ENCODE peak calls at places on chromosomes 13 and 19, in nine cellular contexts. O, G, L, X, U, F, K, M and C are unnamed samples.

GRCh38 chr13:100461309-100462035 is 127.1 kb downstream of the GGACT start:
- DNase-seq in U (no peak), L (no peak), G (no peak), K (no peak), X (no peak), M (no peak), O (no peak), F (no peak), C (no peak)

GRCh38 chr13:99859178-99860177 is 112.1 kb downstream of the ZIC5 start:
- DNase-seq in F (no peak), U (peak; percentile 32), L (no peak), X (no peak), O (no peak), G (no peak), K (no peak), M (no peak), C (no peak)

GRCh38 chr13:51862965-51863364 is 1.2 kb downstream of the CCDC70 start:
- DNase-seq in M (no peak), U (no peak), G (no peak), L (no peak), X (no peak), F (no peak), O (no peak), K (no peak), C (no peak)

GRCh38 chr19:13507053-13507611 is 853 bp upstream of the CACNA1A start:
- DNase-seq in G (no peak), L (peak; percentile 39), K (no peak), X (no peak), U (no peak), F (no peak), M (no peak), O (no peak), C (no peak)

GRCh38 chr13:95535243-95535642 is 17.3 kb upstream of the CLDN10 start:
- DNase-seq in X (no peak), U (no peak), M (no peak), L (no peak), F (no peak), G (no peak), O (no peak), K (no peak), C (no peak)

GRCh38 chr19:42683917-42684513 is 56.3 kb downstream of the PSG3 start:
- DNase-seq in F (peak; percentile 9), O (no peak), L (no peak), G (no peak), K (peak; percentile 25), M (no peak), X (no peak), U (no peak), C (no peak)

GRCh38 chr13:114264886-114265611 is 16.4 kb upstream of the UPF3A start:
- DNase-seq in U (no peak), O (no peak), X (no peak), F (no peak), K (no peak), G (no peak), L (no peak), M (no peak), C (no peak)

GRCh38 chr13:114057131-114058050 is 75.0 kb downstream of the RASA3 start:
- DNase-seq in F (no peak), X (no peak), M (no peak), G (no peak), O (no peak), K (no peak), L (no peak), U (no peak), C (no peak)

GRCh38 chr19:41753159-41753558 is 2.2 kb upstream of the CEACAM6 start:
- DNase-seq in L (peak; percentile 65), U (peak; percentile 81), K (peak; percentile 7), F (peak; percentile 46), X (peak; percentile 75), G (no peak), O (peak; percentile 24), M (no peak), C (peak; percentile 60)

GRCh38 chr19:48195106-48195830 is 24.8 kb downstream of the ZSWIM9 start:
- DNase-seq in O (no peak), U (no peak), X (peak; percentile 5), G (no peak), F (peak; percentile 24), L (no peak), K (no peak), M (peak; percentile 41), C (no peak)

GRCh38 chr19:50739841-50740426 is 16.8 kb downstream of the CLEC11A start:
- DNase-seq in G (no peak), O (no peak), M (no peak), U (no peak), L (peak; percentile 78), F (no peak), X (no peak), K (no peak), C (no peak)

GRCh38 chr19:3575260-3575741 is 2.6 kb downstream of the HMG20B start:
- DNase-seq in G (no peak), O (no peak), L (peak; percentile 88), F (peak; percentile 10), X (no peak), M (no peak), U (peak; percentile 28), K (no peak), C (no peak)

GRCh38 chr19:15422311-15423075 is 3.7 kb upstream of the AKAP8L start:
- DNase-seq in L (no peak), O (no peak), X (no peak), M (peak; percentile 47), K (no peak), G (no peak), U (no peak), F (no peak), C (no peak)

GRCh38 chr19:15423130-15423529 is 4.3 kb upstream of the AKAP8L start:
- DNase-seq in L (no peak), K (no peak), G (no peak), O (no peak), X (no peak), F (no peak), M (no peak), U (no peak), C (no peak)

GRCh38 chr19:15419413-15420025 is 731 bp upstream of the AKAP8L start:
- DNase-seq in X (no peak), F (no peak), G (no peak), M (no peak), O (no peak), L (no peak), K (no peak), U (no peak), C (no peak)

GRCh38 chr19:15421136-15421535 is 2.3 kb upstream of the AKAP8L start:
- DNase-seq in G (no peak), O (no peak), U (no peak), F (no peak), X (no peak), M (peak; percentile 46), L (no peak), K (no peak), C (peak; percentile 37)

GRCh38 chr19:15421726-15422260 is 3.0 kb upstream of the AKAP8L start:
- DNase-seq in X (peak; percentile 48), U (no peak), M (peak; percentile 95), K (no peak), F (peak; percentile 88), O (peak; percentile 68), G (no peak), L (no peak), C (peak; percentile 72)
- H3K27ac ChIP-seq in X (no peak overlapping the region), U (no peak overlapping the region), M (peak overlapping the region; percentile 90), K (no peak overlapping the region), F (no peak overlapping the region), O (peak overlapping the region; percentile 28), G (peak overlapping the region; percentile 62), L (no peak overlapping the region), C (peak overlapping the region; percentile 75)

GRCh38 chr13:36207672-36208071 is 6.7 kb downstream of the SOHLH2 start:
- DNase-seq in O (no peak), L (no peak), M (no peak), K (no peak), G (no peak), X (no peak), U (no peak), F (no peak), C (no peak)
- H3K27ac ChIP-seq in O (no peak overlapping the region), L (no peak overlapping the region), M (no peak overlapping the region), K (no peak overlapping the region), G (no peak overlapping the region), X (no peak overlapping the region), U (no peak overlapping the region), F (no peak overlapping the region), C (no peak overlapping the region)

DNA sequence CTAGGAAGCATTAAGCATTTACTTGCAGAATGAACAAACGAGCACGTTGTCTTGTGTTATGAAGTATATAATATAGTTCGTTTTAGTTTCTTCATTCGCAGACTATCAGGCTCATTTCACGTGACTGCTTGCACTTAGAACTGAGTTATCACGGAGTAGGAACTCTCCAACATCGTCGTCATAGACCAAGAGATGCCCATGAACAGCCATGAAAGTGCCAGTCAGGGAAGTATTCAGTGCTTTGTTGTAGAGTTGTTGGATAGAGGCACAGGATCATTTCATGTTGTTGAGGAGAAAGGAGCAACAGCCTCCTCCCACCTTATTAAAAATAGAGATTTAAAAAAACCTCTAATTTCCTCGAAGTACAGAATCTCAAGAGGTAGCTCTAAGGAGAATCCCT is 969 bp upstream of the IL17D start:
- DNase-seq in K (no peak), X (no peak), M (no peak), O (no peak), U (peak; percentile 48), G (no peak), L (no peak), F (no peak), C (no peak)
- H3K27ac ChIP-seq in K (no peak overlapping the region), X (no peak overlapping the region), M (no peak overlapping the region), O (peak overlapping the region; percentile 64), U (no peak overlapping the region), G (no peak overlapping the region), L (no peak overlapping the region), F (no peak overlapping the region), C (peak overlapping the region; percentile 68)

GRCh38 chr13:98172570-98173405 is 4.3 kb downstream of the RNF113B start:
- DNase-seq in L (no peak), U (no peak), X (no peak), M (no peak), K (no peak), G (no peak), F (peak; percentile 61), O (no peak), C (no peak)

GRCh38 chr13:98174321-98174720 is 2.7 kb downstream of the RNF113B start:
- DNase-seq in X (no peak), O (no peak), L (no peak), F (no peak), G (no peak), M (no peak), K (no peak), U (no peak), C (no peak)

GRCh38 chr13:98171806-98172569 is 5.1 kb downstream of the RNF113B start:
- DNase-seq in U (no peak), K (peak; percentile 26), F (peak; percentile 79), O (peak; percentile 52), G (no peak), M (no peak), X (peak; percentile 20), L (no peak), C (peak; percentile 72)

GRCh38 chr13:98174995-98175394 is 2.1 kb downstream of the RNF113B start:
- DNase-seq in F (no peak), G (no peak), O (no peak), K (no peak), M (no peak), L (no peak), U (no peak), X (no peak), C (no peak)

DNA sequence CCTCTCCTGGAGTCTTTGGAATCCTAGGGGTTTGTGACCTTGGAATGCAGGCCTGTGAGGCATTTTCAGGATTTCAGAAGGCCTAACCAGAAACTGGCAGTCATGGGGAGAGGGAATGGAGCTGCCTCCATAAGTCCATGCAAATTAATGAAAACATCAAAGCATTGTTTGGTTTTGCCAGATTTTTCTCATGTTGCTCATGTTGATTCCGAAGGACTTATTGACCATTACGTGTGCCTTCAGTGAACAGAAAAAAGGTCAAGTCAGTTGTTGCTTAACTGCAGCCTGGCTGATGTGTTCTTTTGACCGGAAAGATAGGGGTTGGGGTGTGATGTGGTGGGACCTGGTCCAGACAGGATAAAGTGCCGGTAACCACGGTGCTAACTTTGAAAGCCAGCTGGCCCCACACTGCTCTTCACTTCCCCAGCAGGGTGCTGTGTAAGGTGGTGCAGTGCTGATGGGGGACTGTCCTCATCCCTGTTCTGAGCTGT is 3.6 kb downstream of the RNF113B start:
- DNase-seq in G (no peak), L (no peak), M (peak; percentile 84), X (peak; percentile 21), U (no peak), F (no peak), K (peak; percentile 10), O (no peak), C (no peak)
- H3K27ac ChIP-seq in G (no peak overlapping the region), L (no peak overlapping the region), M (peak overlapping the region; percentile 89), X (peak overlapping the region; percentile 81), U (peak overlapping the region; percentile 47), F (peak overlapping the region; percentile 58), K (no peak overlapping the region), O (peak overlapping the region; percentile 76), C (no peak overlapping the region)